ENCODE peak calls at places on chromosomes 12 and 14, in ten cellular contexts. One of them, this sample, is unnamed.

GRCh38 chr12:120287491-120287890 is 4.2 kb downstream of the RNU4-2 start:
- DNase-seq in central memory CD8-positive, alpha-beta T cell: no peak
- DNase-seq in HuH-7: no peak
- DNase-seq in NCI-H1105 treated with DMSO at 0.1 percent for 48 hours: no peak
- DNase-seq in renal cortical epithelial cell: no peak
- DNase-seq in GM04504: no peak
- DNase-seq in pancreas: no peak
- DNase-seq in H54: no peak
- DNase-seq in T-helper 17 cell: no peak
- DNase-seq in B cell: no peak
- DNase-seq in this sample: no peak

GRCh38 chr12:179131-179884 is 34.6 kb downstream of the SLC6A12 start:
- DNase-seq in central memory CD8-positive, alpha-beta T cell: no peak
- DNase-seq in HuH-7: no peak
- DNase-seq in NCI-H1105 treated with DMSO at 0.1 percent for 48 hours: no peak
- DNase-seq in renal cortical epithelial cell: peak; percentile 26
- DNase-seq in GM04504: no peak
- DNase-seq in pancreas: no peak
- DNase-seq in H54: no peak
- DNase-seq in T-helper 17 cell: no peak
- DNase-seq in B cell: no peak
- DNase-seq in this sample: no peak

GRCh38 chr14:55071870-55072640 is 20.6 kb downstream of the MAPK1IP1L start:
- DNase-seq in central memory CD8-positive, alpha-beta T cell: no peak
- DNase-seq in HuH-7: no peak
- DNase-seq in NCI-H1105 treated with DMSO at 0.1 percent for 48 hours: no peak
- DNase-seq in renal cortical epithelial cell: peak; percentile 99
- DNase-seq in GM04504: peak; percentile 83
- DNase-seq in pancreas: no peak
- DNase-seq in H54: peak; percentile 34
- DNase-seq in T-helper 17 cell: no peak
- DNase-seq in B cell: peak; percentile 47
- DNase-seq in this sample: no peak

GRCh38 chr14:68722186-68722585 is 70.7 kb downstream of the ZFP36L1 start:
- DNase-seq in central memory CD8-positive, alpha-beta T cell: no peak
- DNase-seq in HuH-7: no peak
- DNase-seq in NCI-H1105 treated with DMSO at 0.1 percent for 48 hours: no peak
- DNase-seq in renal cortical epithelial cell: no peak
- DNase-seq in GM04504: no peak
- DNase-seq in pancreas: no peak
- DNase-seq in H54: no peak
- DNase-seq in T-helper 17 cell: no peak
- DNase-seq in B cell: no peak
- DNase-seq in this sample: no peak

GRCh38 chr12:109738878-109739665 is 25.4 kb downstream of the FAM222A start:
- DNase-seq in central memory CD8-positive, alpha-beta T cell: no peak
- DNase-seq in HuH-7: no peak
- DNase-seq in NCI-H1105 treated with DMSO at 0.1 percent for 48 hours: no peak
- DNase-seq in renal cortical epithelial cell: peak; percentile 83
- DNase-seq in GM04504: peak; percentile 17
- DNase-seq in pancreas: peak; percentile 45
- DNase-seq in H54: peak; percentile 92
- DNase-seq in T-helper 17 cell: no peak
- DNase-seq in B cell: no peak
- DNase-seq in this sample: no peak

GRCh38 chr12:102816816-102817434 is 100.1 kb downstream of the PAH start:
- DNase-seq in central memory CD8-positive, alpha-beta T cell: no peak
- DNase-seq in HuH-7: peak; percentile 50
- DNase-seq in NCI-H1105 treated with DMSO at 0.1 percent for 48 hours: peak; percentile 66
- DNase-seq in renal cortical epithelial cell: peak; percentile 26
- DNase-seq in GM04504: peak; percentile 8
- DNase-seq in pancreas: no peak
- DNase-seq in H54: peak; percentile 16
- DNase-seq in T-helper 17 cell: no peak
- DNase-seq in B cell: no peak
- DNase-seq in this sample: peak; percentile 14

GRCh38 chr14:83101855-83102254 is 1568.2 kb upstream of the SEL1L start:
- DNase-seq in central memory CD8-positive, alpha-beta T cell: no peak
- DNase-seq in HuH-7: no peak
- DNase-seq in NCI-H1105 treated with DMSO at 0.1 percent for 48 hours: no peak
- DNase-seq in renal cortical epithelial cell: no peak
- DNase-seq in GM04504: no peak
- DNase-seq in pancreas: no peak
- DNase-seq in H54: no peak
- DNase-seq in T-helper 17 cell: no peak
- DNase-seq in B cell: no peak
- DNase-seq in this sample: no peak

GRCh38 chr12:100826323-100826722 is 31.7 kb downstream of the ANO4 start:
- DNase-seq in central memory CD8-positive, alpha-beta T cell: no peak
- DNase-seq in HuH-7: peak; percentile 4
- DNase-seq in NCI-H1105 treated with DMSO at 0.1 percent for 48 hours: no peak
- DNase-seq in renal cortical epithelial cell: peak; percentile 40
- DNase-seq in GM04504: no peak
- DNase-seq in pancreas: peak; percentile 73
- DNase-seq in H54: no peak
- DNase-seq in T-helper 17 cell: no peak
- DNase-seq in B cell: no peak
- DNase-seq in this sample: peak; percentile 78

GRCh38 chr14:23033801-23034497 is 751 bp downstream of the PSMB5 start:
- DNase-seq in central memory CD8-positive, alpha-beta T cell: no peak
- DNase-seq in HuH-7: no peak
- DNase-seq in NCI-H1105 treated with DMSO at 0.1 percent for 48 hours: no peak
- DNase-seq in renal cortical epithelial cell: no peak
- DNase-seq in GM04504: no peak
- DNase-seq in pancreas: no peak
- DNase-seq in H54: no peak
- DNase-seq in T-helper 17 cell: no peak
- DNase-seq in B cell: no peak
- DNase-seq in this sample: no peak

GRCh38 chr12:62860501-62861156 is 74.3 kb downstream of the PPM1H start:
- DNase-seq in central memory CD8-positive, alpha-beta T cell: no peak
- DNase-seq in HuH-7: no peak
- DNase-seq in NCI-H1105 treated with DMSO at 0.1 percent for 48 hours: no peak
- DNase-seq in renal cortical epithelial cell: no peak
- DNase-seq in GM04504: no peak
- DNase-seq in pancreas: no peak
- DNase-seq in H54: no peak
- DNase-seq in T-helper 17 cell: no peak
- DNase-seq in B cell: no peak
- DNase-seq in this sample: no peak

GRCh38 chr12:15808250-15808971 is 19.2 kb upstream of the EPS8 start:
- DNase-seq in central memory CD8-positive, alpha-beta T cell: no peak
- DNase-seq in HuH-7: no peak
- DNase-seq in NCI-H1105 treated with DMSO at 0.1 percent for 48 hours: no peak
- DNase-seq in renal cortical epithelial cell: no peak
- DNase-seq in GM04504: no peak
- DNase-seq in pancreas: no peak
- DNase-seq in H54: no peak
- DNase-seq in T-helper 17 cell: no peak
- DNase-seq in B cell: no peak
- DNase-seq in this sample: no peak

GRCh38 chr14:37584211-37585100 is 10.6 kb downstream of the FOXA1 start:
- DNase-seq in central memory CD8-positive, alpha-beta T cell: no peak
- DNase-seq in HuH-7: no peak
- DNase-seq in NCI-H1105 treated with DMSO at 0.1 percent for 48 hours: no peak
- DNase-seq in renal cortical epithelial cell: no peak
- DNase-seq in GM04504: no peak
- DNase-seq in pancreas: peak; percentile 64
- DNase-seq in H54: no peak
- DNase-seq in T-helper 17 cell: no peak
- DNase-seq in B cell: no peak
- DNase-seq in this sample: peak; percentile 92

GRCh38 chr12:100858658-100859057 is 64.1 kb downstream of the ANO4 start:
- DNase-seq in central memory CD8-positive, alpha-beta T cell: no peak
- DNase-seq in HuH-7: no peak
- DNase-seq in NCI-H1105 treated with DMSO at 0.1 percent for 48 hours: no peak
- DNase-seq in renal cortical epithelial cell: no peak
- DNase-seq in GM04504: peak; percentile 20
- DNase-seq in pancreas: no peak
- DNase-seq in H54: no peak
- DNase-seq in T-helper 17 cell: no peak
- DNase-seq in B cell: no peak
- DNase-seq in this sample: no peak

GRCh38 chr14:77239412-77239811 is 31.6 kb downstream of the NGB start:
- DNase-seq in central memory CD8-positive, alpha-beta T cell: no peak
- DNase-seq in HuH-7: no peak
- DNase-seq in NCI-H1105 treated with DMSO at 0.1 percent for 48 hours: no peak
- DNase-seq in renal cortical epithelial cell: no peak
- DNase-seq in GM04504: no peak
- DNase-seq in pancreas: no peak
- DNase-seq in H54: no peak
- DNase-seq in T-helper 17 cell: no peak
- DNase-seq in B cell: no peak
- DNase-seq in this sample: no peak

GRCh38 chr12:108119126-108119973 is 9.7 kb upstream of the WSCD2 start:
- DNase-seq in central memory CD8-positive, alpha-beta T cell: no peak
- DNase-seq in HuH-7: no peak
- DNase-seq in NCI-H1105 treated with DMSO at 0.1 percent for 48 hours: no peak
- DNase-seq in renal cortical epithelial cell: no peak
- DNase-seq in GM04504: no peak
- DNase-seq in pancreas: no peak
- DNase-seq in H54: no peak
- DNase-seq in T-helper 17 cell: no peak
- DNase-seq in B cell: no peak
- DNase-seq in this sample: no peak

GRCh38 chr12:21324551-21324950 is 10.2 kb downstream of the SLCO1A2 start:
- DNase-seq in central memory CD8-positive, alpha-beta T cell: no peak
- DNase-seq in HuH-7: no peak
- DNase-seq in NCI-H1105 treated with DMSO at 0.1 percent for 48 hours: no peak
- DNase-seq in renal cortical epithelial cell: no peak
- DNase-seq in GM04504: no peak
- DNase-seq in pancreas: no peak
- DNase-seq in H54: no peak
- DNase-seq in T-helper 17 cell: no peak
- DNase-seq in B cell: no peak
- DNase-seq in this sample: no peak